ENCODE peak calls at places on chromosomes 11 and 22, in seven cellular contexts. J is tibial artery, Y is neural crest cell, A is epithelial cell of esophagus, X is WTC11, E is AG10803, P is BJ. S is an unnamed sample.

GRCh38 chr22:35542157-35542971 is 1.7 kb downstream of the RASD2 start:
- DNase-seq in Y (no peak), X (no peak), J (no peak), P (no peak), E (no peak), A (no peak), S (no peak)

GRCh38 chr11:47352556-47352955 is at the start of gene MYBPC3:
- DNase-seq in Y (no peak), X (no peak), J (no peak), P (no peak), E (no peak), A (no peak), S (no peak)

GRCh38 chr22:30921108-30921507 is 47.5 kb downstream of the MORC2 start:
- DNase-seq in Y (no peak), X (no peak), J (no peak), P (no peak), A (peak; percentile 57), E (peak; percentile 11), S (no peak)

GRCh38 chr11:114133548-114134329 is 74.2 kb downstream of the ZBTB16 start:
- DNase-seq in A (no peak), J (peak; percentile 76), X (no peak), P (no peak), Y (no peak), E (peak; percentile 9), S (no peak)

GRCh38 chr11:71164186-71164585 is 88.2 kb downstream of the SHANK2 start:
- DNase-seq in P (no peak), X (no peak), A (no peak), J (peak; percentile 5), Y (no peak), E (no peak), S (no peak)

GRCh38 chr22:26656896-26657851 is at the start of gene MIAT:
- DNase-seq in Y (peak; percentile 38), A (peak; percentile 21), P (no peak), X (peak; percentile 81), E (no peak), J (no peak), S (peak; percentile 80)

GRCh38 chr22:22979954-22980353 is 90.4 kb upstream of the GNAZ start:
- DNase-seq in X (no peak), J (no peak), A (no peak), Y (no peak), P (no peak), E (no peak), S (no peak)

GRCh38 chr11:66288138-66288865 is 641 bp downstream of the YIF1A start:
- DNase-seq in X (no peak), E (no peak), J (no peak), Y (no peak), P (no peak), A (no peak), S (no peak)

GRCh38 chr11:77598195-77598594 is 8.4 kb downstream of the AQP11 start:
- DNase-seq in A (peak; percentile 8), J (no peak), E (no peak), P (no peak), X (no peak), Y (no peak), S (no peak)

GRCh38 chr11:8239056-8239455 is 24.6 kb downstream of the LMO1 start:
- DNase-seq in Y (no peak), P (no peak), X (no peak), A (no peak), J (no peak), E (no peak), S (no peak)

GRCh38 chr11:117511981-117512448 is 184.4 kb downstream of the CEP164 start:
- DNase-seq in P (no peak), Y (no peak), X (no peak), E (no peak), A (no peak), J (no peak), S (no peak)

GRCh38 chr11:117510646-117511045 is 183.0 kb downstream of the CEP164 start:
- DNase-seq in E (no peak), J (no peak), A (no peak), P (no peak), Y (no peak), X (no peak), S (no peak)

GRCh38 chr11:117506856-117507425 is 179.3 kb downstream of the CEP164 start:
- DNase-seq in Y (no peak), A (no peak), X (no peak), P (no peak), J (no peak), E (no peak), S (no peak)

GRCh38 chr11:117511483-117511934 is 183.9 kb downstream of the CEP164 start:
- DNase-seq in P (no peak), X (no peak), Y (no peak), A (no peak), J (no peak), E (no peak), S (no peak)

GRCh38 chr11:117509543-117509942 is 181.9 kb downstream of the CEP164 start:
- DNase-seq in A (no peak), X (no peak), Y (no peak), J (no peak), E (no peak), P (no peak), S (no peak)
- TF ChIP-seq CTCF in A (no peak), X (no peak), Y (no peak), J (no peak), E (no peak), P (no peak), S (no peak)

GRCh38 chr22:17751596-17751995 is 22.7 kb downstream of the BID start:
- DNase-seq in Y (no peak), X (no peak), P (no peak), J (no peak), A (no peak), E (no peak), S (no peak)

GRCh38 chr22:17746916-17747315 is 27.4 kb downstream of the BID start:
- DNase-seq in J (no peak), P (no peak), Y (no peak), X (no peak), A (no peak), E (no peak), S (no peak)

GRCh38 chr22:17749605-17750395 is 24.5 kb downstream of the BID start:
- DNase-seq in J (no peak), Y (no peak), E (no peak), X (no peak), P (no peak), A (no peak), S (no peak)

GRCh38 chr22:17744430-17744829 is 29.8 kb downstream of the BID start:
- DNase-seq in E (no peak), Y (no peak), X (no peak), P (no peak), J (no peak), A (no peak), S (no peak)

DNA sequence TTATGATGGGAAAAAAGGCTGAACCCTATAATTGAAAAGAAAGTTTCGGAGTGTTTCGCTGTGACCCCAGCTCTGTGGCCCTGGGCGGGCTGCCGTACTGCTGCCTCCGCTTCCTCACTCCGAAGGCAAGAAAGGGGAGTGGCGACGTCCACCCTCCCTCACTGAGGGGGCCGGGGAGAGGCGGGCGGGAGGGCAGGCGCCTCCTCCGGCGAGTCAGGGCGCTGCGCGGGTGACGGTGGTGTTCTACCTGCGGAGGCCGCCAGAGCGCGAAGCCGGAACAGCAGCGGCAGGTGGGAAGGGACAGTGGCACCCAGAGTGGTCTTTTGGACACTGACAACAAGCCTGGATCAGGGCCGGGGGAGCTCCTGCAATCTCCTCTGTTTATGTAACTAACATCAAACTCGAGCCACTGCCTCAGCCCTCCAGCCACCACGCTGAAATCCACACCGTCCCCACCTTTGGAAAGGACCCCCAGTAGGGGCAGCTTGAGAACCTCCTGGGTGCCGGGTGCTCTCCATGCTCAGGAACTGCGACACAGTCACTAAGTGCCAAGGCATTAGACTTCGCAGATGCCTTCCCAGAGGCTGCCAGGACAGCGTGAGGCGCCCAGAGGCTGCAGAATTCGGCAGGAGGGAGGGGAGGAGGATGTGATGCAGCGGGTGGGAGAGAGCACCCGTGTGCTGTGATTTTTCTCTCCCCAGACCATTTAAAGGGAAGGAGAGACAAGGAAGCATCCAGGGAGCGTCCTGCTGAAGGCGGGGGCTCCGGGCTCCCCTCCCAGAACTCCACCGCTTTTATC is 25.5 kb downstream of the BID start:
- DNase-seq in Y (peak; percentile 8), X (peak; percentile 80), P (no peak), E (no peak), J (no peak), A (no peak), S (no peak)
- TF ChIP-seq CTCF in Y (peak; percentile 44), X (peak; percentile 20), P (no peak), E (no peak), J (no peak), A (no peak), S (no peak)

GRCh38 chr11:118418770-118419169 is 17.4 kb downstream of the ATP5MG start:
- DNase-seq in X (no peak), J (no peak), E (no peak), A (no peak), P (no peak), Y (no peak), S (no peak)

GRCh38 chr11:118417801-118418200 is 16.4 kb downstream of the ATP5MG start:
- DNase-seq in J (no peak), X (no peak), E (no peak), Y (no peak), P (no peak), A (peak; percentile 41), S (no peak)

GRCh38 chr11:118415739-118416068 is 14.3 kb downstream of the ATP5MG start:
- DNase-seq in A (peak; percentile 87), X (peak; percentile 46), E (peak; percentile 97), Y (no peak), P (peak; percentile 69), J (peak; percentile 30), S (no peak)

GRCh38 chr11:118412921-118413320 is 11.5 kb downstream of the ATP5MG start:
- DNase-seq in X (no peak), P (no peak), E (no peak), Y (no peak), A (no peak), J (no peak), S (no peak)

DNA sequence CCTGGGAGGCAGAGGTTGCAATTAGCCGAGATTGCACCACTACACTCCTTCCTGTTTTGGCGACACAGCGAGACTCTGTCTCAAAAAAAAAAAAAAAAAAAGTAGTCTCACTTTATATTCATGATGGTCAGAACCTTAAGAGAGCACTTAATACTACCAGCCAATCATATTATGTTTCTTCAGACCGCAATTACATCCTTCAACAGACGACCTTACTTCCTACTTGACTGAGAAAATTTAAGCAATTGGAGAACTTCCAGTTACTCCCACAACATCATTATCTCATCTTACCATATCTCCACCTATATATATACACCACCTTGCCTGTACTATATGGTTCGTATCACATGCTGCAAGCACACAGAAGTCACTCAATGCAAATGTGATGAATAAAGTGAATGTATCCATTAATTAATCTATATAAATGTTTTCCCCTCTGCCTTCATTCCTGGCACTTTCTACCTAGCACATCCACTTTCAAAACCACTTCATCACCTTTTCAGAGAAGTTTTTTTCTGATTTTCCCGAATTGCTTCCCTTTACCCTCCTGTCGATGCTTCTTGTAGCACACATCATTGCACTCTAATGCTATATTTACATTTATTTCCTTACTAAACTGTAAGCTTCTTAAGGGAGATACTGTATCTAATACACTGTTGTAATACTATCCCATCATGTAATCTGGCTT is 13.8 kb downstream of the ATP5MG start:
- DNase-seq in J (no peak), P (no peak), Y (no peak), X (no peak), A (no peak), E (no peak), S (no peak)
- TF ChIP-seq CTCF in J (no peak), P (no peak), Y (no peak), X (no peak), A (no peak), E (no peak), S (no peak)

GRCh38 chr11:13486926-13487660 is 8.7 kb downstream of the PTH start:
- DNase-seq in E (peak; percentile 35), A (peak; percentile 71), J (no peak), X (peak; percentile 88), Y (peak; percentile 26), P (no peak), S (no peak)

GRCh38 chr11:13487661-13488030 is 8.2 kb downstream of the PTH start:
- DNase-seq in J (no peak), E (peak; percentile 12), X (peak; percentile 28), P (no peak), Y (no peak), A (peak; percentile 61), S (no peak)
- TF ChIP-seq CTCF in J (no peak), E (peak; percentile 52), X (no peak), P (peak; percentile 41), Y (peak; percentile 6), A (peak; percentile 71), S (peak; percentile 35)